ENCODE peak calls at places on chromosome 13, in eight cellular contexts. One of them, this sample, is unnamed.

GRCh38 chr13:33322474-33322827 is 36.9 kb upstream of the STARD13 start:
- DNase-seq in HAP-1: no peak
- DNase-seq in activated CD4-positive, CD25-positive, alpha-beta regulatory T cell treated with anti-CD3 and anti-CD28 coated beads, Interleukin-2, amount 50 U/mL, for 72 hours: no peak
- DNase-seq in WTC11: no peak
- DNase-seq in CD8-positive, alpha-beta T cell: no peak
- DNase-seq in activated naive CD4-positive, alpha-beta T cell treated with Interleukin-2 at 50 U/mL for 16 hours: no peak
- DNase-seq in HEK293T: no peak
- DNase-seq in retina: no peak
- DNase-seq in this sample: no peak

GRCh38 chr13:77184455-77184854 is 142.4 kb downstream of the MYCBP2 start:
- DNase-seq in CD8-positive, alpha-beta T cell: no peak
- DNase-seq in activated CD4-positive, CD25-positive, alpha-beta regulatory T cell treated with anti-CD3 and anti-CD28 coated beads, Interleukin-2, amount 50 U/mL, for 72 hours: peak
- DNase-seq in activated naive CD4-positive, alpha-beta T cell treated with Interleukin-2 at 50 U/mL for 16 hours: peak
- DNase-seq in HAP-1: no peak
- DNase-seq in WTC11: no peak
- DNase-seq in HEK293T: no peak
- DNase-seq in retina: no peak
- DNase-seq in this sample: no peak

GRCh38 chr13:114019367-114019766 is 45.5 kb upstream of the C13orf46 start:
- DNase-seq in CD8-positive, alpha-beta T cell: no peak
- DNase-seq in HEK293T: peak
- DNase-seq in activated naive CD4-positive, alpha-beta T cell treated with Interleukin-2 at 50 U/mL for 16 hours: peak
- DNase-seq in retina: no peak
- DNase-seq in WTC11: peak
- DNase-seq in activated CD4-positive, CD25-positive, alpha-beta regulatory T cell treated with anti-CD3 and anti-CD28 coated beads, Interleukin-2, amount 50 U/mL, for 72 hours: peak
- DNase-seq in HAP-1: peak
- DNase-seq in this sample: no peak

GRCh38 chr13:38819596-38819995 is 132.7 kb downstream of the FREM2 start:
- DNase-seq in retina: no peak
- DNase-seq in WTC11: no peak
- DNase-seq in CD8-positive, alpha-beta T cell: no peak
- DNase-seq in activated CD4-positive, CD25-positive, alpha-beta regulatory T cell treated with anti-CD3 and anti-CD28 coated beads, Interleukin-2, amount 50 U/mL, for 72 hours: no peak
- DNase-seq in activated naive CD4-positive, alpha-beta T cell treated with Interleukin-2 at 50 U/mL for 16 hours: no peak
- DNase-seq in HAP-1: no peak
- DNase-seq in HEK293T: no peak
- DNase-seq in this sample: no peak

GRCh38 chr13:74306496-74306895 is 172.3 kb upstream of the KLF12 start:
- DNase-seq in WTC11: no peak
- DNase-seq in CD8-positive, alpha-beta T cell: no peak
- DNase-seq in activated naive CD4-positive, alpha-beta T cell treated with Interleukin-2 at 50 U/mL for 16 hours: no peak
- DNase-seq in activated CD4-positive, CD25-positive, alpha-beta regulatory T cell treated with anti-CD3 and anti-CD28 coated beads, Interleukin-2, amount 50 U/mL, for 72 hours: no peak
- DNase-seq in HEK293T: peak
- DNase-seq in HAP-1: peak
- DNase-seq in retina: no peak
- DNase-seq in this sample: no peak

GRCh38 chr13:98274921-98275487 is 97.9 kb upstream of the RNF113B start:
- DNase-seq in HEK293T: no peak
- DNase-seq in WTC11: no peak
- DNase-seq in CD8-positive, alpha-beta T cell: no peak
- DNase-seq in activated CD4-positive, CD25-positive, alpha-beta regulatory T cell treated with anti-CD3 and anti-CD28 coated beads, Interleukin-2, amount 50 U/mL, for 72 hours: no peak
- DNase-seq in HAP-1: no peak
- DNase-seq in retina: no peak
- DNase-seq in activated naive CD4-positive, alpha-beta T cell treated with Interleukin-2 at 50 U/mL for 16 hours: no peak
- DNase-seq in this sample: no peak

GRCh38 chr13:49410477-49410876 is 33.4 kb downstream of the CAB39L start:
- DNase-seq in CD8-positive, alpha-beta T cell: no peak
- DNase-seq in activated naive CD4-positive, alpha-beta T cell treated with Interleukin-2 at 50 U/mL for 16 hours: no peak
- DNase-seq in WTC11: no peak
- DNase-seq in retina: no peak
- DNase-seq in HAP-1: no peak
- DNase-seq in HEK293T: no peak
- DNase-seq in activated CD4-positive, CD25-positive, alpha-beta regulatory T cell treated with anti-CD3 and anti-CD28 coated beads, Interleukin-2, amount 50 U/mL, for 72 hours: no peak
- DNase-seq in this sample: no peak

GRCh38 chr13:19818223-19818842 is 35.6 kb upstream of the PSPC1 start:
- DNase-seq in retina: peak
- DNase-seq in HEK293T: peak
- DNase-seq in HAP-1: peak
- DNase-seq in activated CD4-positive, CD25-positive, alpha-beta regulatory T cell treated with anti-CD3 and anti-CD28 coated beads, Interleukin-2, amount 50 U/mL, for 72 hours: peak
- DNase-seq in activated naive CD4-positive, alpha-beta T cell treated with Interleukin-2 at 50 U/mL for 16 hours: peak
- DNase-seq in CD8-positive, alpha-beta T cell: peak
- DNase-seq in WTC11: peak
- DNase-seq in this sample: peak

GRCh38 chr13:106594986-106595385 is 27.0 kb upstream of the ARGLU1 start:
- DNase-seq in activated naive CD4-positive, alpha-beta T cell treated with Interleukin-2 at 50 U/mL for 16 hours: no peak
- DNase-seq in CD8-positive, alpha-beta T cell: no peak
- DNase-seq in HEK293T: no peak
- DNase-seq in activated CD4-positive, CD25-positive, alpha-beta regulatory T cell treated with anti-CD3 and anti-CD28 coated beads, Interleukin-2, amount 50 U/mL, for 72 hours: no peak
- DNase-seq in retina: no peak
- DNase-seq in WTC11: no peak
- DNase-seq in HAP-1: no peak
- DNase-seq in this sample: no peak

GRCh38 chr13:60448907-60449510 is 52.0 kb downstream of the TDRD3 start:
- DNase-seq in retina: peak
- DNase-seq in HEK293T: peak
- DNase-seq in CD8-positive, alpha-beta T cell: no peak
- DNase-seq in HAP-1: peak
- DNase-seq in WTC11: no peak
- DNase-seq in activated naive CD4-positive, alpha-beta T cell treated with Interleukin-2 at 50 U/mL for 16 hours: no peak
- DNase-seq in activated CD4-positive, CD25-positive, alpha-beta regulatory T cell treated with anti-CD3 and anti-CD28 coated beads, Interleukin-2, amount 50 U/mL, for 72 hours: no peak
- DNase-seq in this sample: no peak

GRCh38 chr13:97018029-97018819 is 23.9 kb upstream of the OXGR1 start:
- DNase-seq in retina: peak
- DNase-seq in activated CD4-positive, CD25-positive, alpha-beta regulatory T cell treated with anti-CD3 and anti-CD28 coated beads, Interleukin-2, amount 50 U/mL, for 72 hours: no peak
- DNase-seq in HAP-1: peak
- DNase-seq in HEK293T: peak
- DNase-seq in CD8-positive, alpha-beta T cell: peak
- DNase-seq in activated naive CD4-positive, alpha-beta T cell treated with Interleukin-2 at 50 U/mL for 16 hours: peak
- DNase-seq in WTC11: peak
- DNase-seq in this sample: no peak

GRCh38 chr13:36912983-36913382 is 7.1 kb downstream of the SMAD9 start:
- DNase-seq in CD8-positive, alpha-beta T cell: no peak
- DNase-seq in activated naive CD4-positive, alpha-beta T cell treated with Interleukin-2 at 50 U/mL for 16 hours: no peak
- DNase-seq in HAP-1: no peak
- DNase-seq in HEK293T: no peak
- DNase-seq in retina: peak
- DNase-seq in activated CD4-positive, CD25-positive, alpha-beta regulatory T cell treated with anti-CD3 and anti-CD28 coated beads, Interleukin-2, amount 50 U/mL, for 72 hours: no peak
- DNase-seq in WTC11: no peak
- DNase-seq in this sample: no peak

GRCh38 chr13:25727250-25727649 is 324.6 kb downstream of the SHISA2 start:
- DNase-seq in HAP-1: no peak
- DNase-seq in CD8-positive, alpha-beta T cell: no peak
- DNase-seq in activated CD4-positive, CD25-positive, alpha-beta regulatory T cell treated with anti-CD3 and anti-CD28 coated beads, Interleukin-2, amount 50 U/mL, for 72 hours: no peak
- DNase-seq in retina: no peak
- DNase-seq in HEK293T: no peak
- DNase-seq in activated naive CD4-positive, alpha-beta T cell treated with Interleukin-2 at 50 U/mL for 16 hours: no peak
- DNase-seq in WTC11: no peak
- DNase-seq in this sample: peak

GRCh38 chr13:95791084-95791722 is 114.3 kb downstream of the DNAJC3 start:
- DNase-seq in HEK293T: no peak
- DNase-seq in activated CD4-positive, CD25-positive, alpha-beta regulatory T cell treated with anti-CD3 and anti-CD28 coated beads, Interleukin-2, amount 50 U/mL, for 72 hours: no peak
- DNase-seq in WTC11: no peak
- DNase-seq in retina: no peak
- DNase-seq in activated naive CD4-positive, alpha-beta T cell treated with Interleukin-2 at 50 U/mL for 16 hours: no peak
- DNase-seq in HAP-1: no peak
- DNase-seq in CD8-positive, alpha-beta T cell: no peak
- DNase-seq in this sample: no peak

GRCh38 chr13:71771144-71771543 is 95.9 kb downstream of the DACH1 start:
- DNase-seq in WTC11: no peak
- DNase-seq in activated CD4-positive, CD25-positive, alpha-beta regulatory T cell treated with anti-CD3 and anti-CD28 coated beads, Interleukin-2, amount 50 U/mL, for 72 hours: no peak
- DNase-seq in activated naive CD4-positive, alpha-beta T cell treated with Interleukin-2 at 50 U/mL for 16 hours: no peak
- DNase-seq in HAP-1: no peak
- DNase-seq in retina: no peak
- DNase-seq in HEK293T: no peak
- DNase-seq in CD8-positive, alpha-beta T cell: no peak
- DNase-seq in this sample: no peak

GRCh38 chr13:34731486-34731885 is 210.6 kb upstream of the NBEA start:
- DNase-seq in HAP-1: peak
- DNase-seq in HEK293T: no peak
- DNase-seq in activated CD4-positive, CD25-positive, alpha-beta regulatory T cell treated with anti-CD3 and anti-CD28 coated beads, Interleukin-2, amount 50 U/mL, for 72 hours: no peak
- DNase-seq in retina: no peak
- DNase-seq in CD8-positive, alpha-beta T cell: no peak
- DNase-seq in activated naive CD4-positive, alpha-beta T cell treated with Interleukin-2 at 50 U/mL for 16 hours: no peak
- DNase-seq in WTC11: no peak
- DNase-seq in this sample: no peak

GRCh38 chr13:114097893-114098688 is 34.3 kb downstream of the RASA3 start:
- DNase-seq in activated naive CD4-positive, alpha-beta T cell treated with Interleukin-2 at 50 U/mL for 16 hours: no peak
- DNase-seq in retina: no peak
- DNase-seq in CD8-positive, alpha-beta T cell: no peak
- DNase-seq in activated CD4-positive, CD25-positive, alpha-beta regulatory T cell treated with anti-CD3 and anti-CD28 coated beads, Interleukin-2, amount 50 U/mL, for 72 hours: no peak
- DNase-seq in WTC11: peak
- DNase-seq in HEK293T: no peak
- DNase-seq in HAP-1: peak
- DNase-seq in this sample: no peak

GRCh38 chr13:97233499-97233898 is 11.4 kb downstream of the MBNL2 start:
- DNase-seq in activated naive CD4-positive, alpha-beta T cell treated with Interleukin-2 at 50 U/mL for 16 hours: no peak
- DNase-seq in HEK293T: no peak
- DNase-seq in activated CD4-positive, CD25-positive, alpha-beta regulatory T cell treated with anti-CD3 and anti-CD28 coated beads, Interleukin-2, amount 50 U/mL, for 72 hours: no peak
- DNase-seq in WTC11: no peak
- DNase-seq in CD8-positive, alpha-beta T cell: no peak
- DNase-seq in HAP-1: no peak
- DNase-seq in retina: no peak
- DNase-seq in this sample: no peak

GRCh38 chr13:93786846-93787245 is 560.2 kb downstream of the GPC6 start:
- DNase-seq in activated naive CD4-positive, alpha-beta T cell treated with Interleukin-2 at 50 U/mL for 16 hours: no peak
- DNase-seq in retina: no peak
- DNase-seq in HAP-1: peak
- DNase-seq in activated CD4-positive, CD25-positive, alpha-beta regulatory T cell treated with anti-CD3 and anti-CD28 coated beads, Interleukin-2, amount 50 U/mL, for 72 hours: no peak
- DNase-seq in WTC11: no peak
- DNase-seq in HEK293T: no peak
- DNase-seq in CD8-positive, alpha-beta T cell: no peak
- DNase-seq in this sample: no peak